ENCODE peak calls at places on chromosomes 2 and 18, in seven cellular contexts. H is H9, Q is psoas muscle, Z is IMR-90, P is left ventricle myocardium inferior, A is kidney, U is A549. C is an unnamed sample. For H3K4me1, the result is how much of the 10 kb centered on the place peaks cover.

GRCh38 chr2:96356889-96357288 is 21.3 kb downstream of the NCAPH start:
- DNase-seq in H (no peak), Q (no peak), Z (no peak), P (peak), A (no peak), U (no peak), C (no peak)

GRCh38 chr2:149018971-149019370 is 19.5 kb upstream of the LYPD6B start:
- DNase-seq in H (no peak), Q (no peak), Z (no peak), P (no peak), A (no peak), U (no peak), C (no peak)

GRCh38 chr2:11532434-11533055 is 1.3 kb upstream of the GREB1 start:
- DNase-seq in H (no peak), Q (no peak), Z (peak), P (no peak), A (no peak), U (no peak), C (no peak)

GRCh38 chr2:225366731-225367130 is 32.8 kb upstream of the NYAP2 start:
- DNase-seq in H (no peak), Q (no peak), Z (no peak), P (no peak), A (no peak), U (no peak), C (no peak)

GRCh38 chr2:10091182-10091932 is 11.1 kb upstream of the CYS1 start:
- DNase-seq in H (peak), Q (no peak), Z (no peak), P (no peak), A (peak), U (no peak), C (no peak)

GRCh38 chr2:60094450-60094929 is 459.0 kb downstream of the BCL11A start:
- DNase-seq in H (no peak), Q (no peak), Z (no peak), P (no peak), A (no peak), U (no peak), C (no peak)

GRCh38 chr2:183542593-183542992 is 418.4 kb downstream of the NUP35 start:
- DNase-seq in H (no peak), Q (no peak), Z (no peak), P (no peak), A (no peak), U (no peak), C (no peak)

GRCh38 chr2:141001750-141002149 is 1129.1 kb downstream of the LRP1B start:
- DNase-seq in H (no peak), Q (no peak), Z (no peak), P (no peak), A (no peak), U (no peak), C (no peak)

GRCh38 chr2:152408260-152408659 is 73.3 kb downstream of the FMNL2 start:
- DNase-seq in H (no peak), Q (no peak), Z (no peak), P (no peak), A (no peak), U (no peak), C (no peak)

GRCh38 chr2:207974214-207974600 is 51.1 kb downstream of the PLEKHM3 start:
- DNase-seq in H (no peak), Q (no peak), Z (no peak), P (no peak), A (no peak), U (peak), C (no peak)

GRCh38 chr2:65634304-65634703 is 201.9 kb upstream of the SPRED2 start:
- DNase-seq in H (no peak), Q (no peak), Z (no peak), P (no peak), A (no peak), U (no peak), C (no peak)

GRCh38 chr2:71821856-71822255 is 325.8 kb downstream of the CYP26B1 start:
- DNase-seq in H (no peak), Q (no peak), Z (no peak), P (no peak), A (no peak), U (no peak), C (no peak)

GRCh38 chr2:142220901-142221300 is 90.1 kb upstream of the LRP1B start:
- DNase-seq in H (no peak), Q (no peak), Z (no peak), P (no peak), A (no peak), U (no peak), C (peak)

GRCh38 chr2:4981802-4982409 is 710.3 kb upstream of the SOX11 start:
- DNase-seq in H (no peak), Q (no peak), Z (no peak), P (no peak), A (no peak), U (no peak), C (no peak)

GRCh38 chr2:105337122-105338019 is at the start of gene C2orf49:
- DNase-seq in H (peak), Q (peak), Z (peak), P (peak), A (peak), U (peak), C (peak)

GRCh38 chr2:60441791-60442190 is 111.7 kb downstream of the BCL11A start:
- DNase-seq in H (no peak), Q (no peak), Z (peak), P (no peak), A (no peak), U (no peak), C (no peak)

GRCh38 chr18:36760598-36760997 is 68.2 kb downstream of the TPGS2 start:
- DNase-seq in H (no peak), Q (no peak), Z (no peak), P (no peak), A (no peak), U (no peak), C (no peak)

GRCh38 chr2:236968101-236968886 is 117.4 kb upstream of the COPS8 start:
- DNase-seq in H (no peak), Q (no peak), Z (no peak), P (no peak), A (no peak), U (no peak), C (no peak)

GRCh38 chr2:237651761-237652160 is 24.4 kb downstream of the LRRFIP1 start:
- DNase-seq in H (no peak), Q (no peak), Z (no peak), P (no peak), A (no peak), U (no peak), C (no peak)

GRCh38 chr2:11851881-11852280 is 105.4 kb downstream of the LPIN1 start:
- DNase-seq in H (no peak), Q (no peak), Z (no peak), P (no peak), A (no peak), U (no peak), C (no peak)

GRCh38 chr2:164839914-164840457 is 1.6 kb downstream of the COBLL1 start:
- DNase-seq in H (no peak), Q (no peak), Z (peak), P (no peak), A (no peak), U (no peak), C (no peak)

GRCh38 chr2:66170681-66171234 is 264.2 kb upstream of the MEIS1 start:
- DNase-seq in H (no peak), Q (no peak), Z (peak), P (no peak), A (no peak), U (no peak), C (no peak)

GRCh38 chr2:135002836-135003235 is 44.4 kb downstream of the MAP3K19 start:
- DNase-seq in H (no peak), Q (no peak), Z (no peak), P (no peak), A (no peak), U (no peak), C (no peak)

GRCh38 chr2:15069149-15069548 is 436.6 kb downstream of the LRATD1 start:
- DNase-seq in H (no peak), Q (no peak), Z (peak), P (no peak), A (no peak), U (no peak), C (no peak)

GRCh38 chr18:39318462-39318861 is 1752.9 kb upstream of the CELF4 start:
- DNase-seq in H (no peak), Q (no peak), Z (no peak), P (no peak), A (no peak), U (no peak), C (no peak)
- H3K4me1 ChIP-seq in H (under half), Q (under half), Z (under half), P (under half), A (under half), U (under half), C (under half)

GRCh38 chr2:147483293-147483669 is 361.5 kb upstream of the ACVR2A start:
- DNase-seq in H (no peak), Q (no peak), Z (no peak), P (no peak), A (no peak), U (no peak), C (no peak)
- TF ChIP-seq CTCF in H (no peak), Q (no peak), Z (no peak), P (no peak), A (no peak), U (no peak), C (no peak)

DNA sequence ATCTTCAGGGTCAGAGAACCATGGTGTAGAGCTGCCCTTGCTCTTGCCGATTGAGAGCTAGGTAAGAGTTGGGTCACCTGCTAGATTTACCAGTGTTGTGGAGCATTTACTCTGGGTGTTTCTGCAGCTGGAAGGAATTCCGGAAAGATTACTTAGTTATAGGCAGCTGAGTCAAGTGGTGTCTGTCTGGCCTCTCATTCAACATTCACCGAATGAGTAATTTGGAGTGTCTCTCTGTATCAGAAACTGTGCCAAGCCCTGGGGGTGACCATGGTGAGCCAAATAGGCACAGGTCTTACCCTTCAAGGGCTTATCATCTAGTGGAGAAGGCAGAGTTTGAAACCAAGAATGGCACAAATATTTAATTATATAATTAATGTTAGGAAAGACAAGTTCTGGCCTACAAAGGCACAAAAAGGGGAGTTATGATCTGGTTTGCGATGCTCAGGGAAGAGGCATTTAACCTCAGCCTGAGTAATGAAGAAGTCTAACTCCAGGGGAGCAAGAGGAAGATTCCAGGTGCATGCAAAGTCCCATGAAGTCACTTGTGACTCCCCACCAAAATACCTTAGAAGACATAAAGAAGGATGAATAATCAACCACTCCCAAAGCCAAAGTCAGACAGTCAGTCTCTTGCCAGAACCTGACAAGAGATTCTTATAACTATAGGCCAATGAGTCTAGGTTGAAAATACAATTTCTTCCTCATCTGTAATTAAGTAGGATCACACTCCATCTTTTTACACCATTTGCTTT is 12.5 kb downstream of the SETBP1 start:
- DNase-seq in H (no peak), Q (no peak), Z (no peak), P (no peak), A (no peak), U (peak), C (no peak)
- H3K4me1 ChIP-seq in H (under half), Q (half or more), Z (under half), P (under half), A (under half), U (under half), C (under half)

GRCh38 chr2:101038455-101039255 is 36.6 kb downstream of the RPL31 start:
- DNase-seq in H (peak), Q (no peak), Z (no peak), P (no peak), A (no peak), U (peak), C (no peak)
- TF ChIP-seq CTCF in H (peak), Q (peak), Z (peak), P (peak), A (peak), U (peak), C (peak)

GRCh38 chr2:230412846-230413245 is 3.2 kb upstream of the SP100 start:
- DNase-seq in H (no peak), Q (no peak), Z (no peak), P (no peak), A (no peak), U (no peak), C (no peak)
- H3K4me1 ChIP-seq in H (under half), Q (under half), Z (under half), P (half or more), A (under half), U (under half), C (half or more)

GRCh38 chr18:47949197-47949596 is 18.7 kb upstream of the SMAD2 start:
- DNase-seq in H (no peak), Q (no peak), Z (no peak), P (no peak), A (no peak), U (no peak), C (no peak)
- TF ChIP-seq CTCF in H (no peak), Q (no peak), Z (no peak), P (no peak), A (no peak), U (no peak), C (no peak)

GRCh38 chr2:98468621-98469236 is 24.1 kb downstream of the INPP4A start:
- DNase-seq in H (no peak), Q (no peak), Z (peak), P (no peak), A (no peak), U (no peak), C (no peak)
- H3K4me1 ChIP-seq in H (under half), Q (under half), Z (under half), P (half or more), A (under half), U (under half), C (under half)

GRCh38 chr2:168350380-168350779 is 103.0 kb upstream of the STK39 start:
- DNase-seq in H (no peak), Q (no peak), Z (no peak), P (no peak), A (no peak), U (no peak), C (no peak)
- TF ChIP-seq CTCF in H (peak), Q (no peak), Z (no peak), P (no peak), A (no peak), U (no peak), C (no peak)